ENCODE peak calls at places on chromosomes 5 and 9, in five cellular contexts. Y, H, O, L and F are unnamed samples.

GRCh38 chr9:130072515-130073235 is 19.0 kb downstream of the GPR107 start:
- DNase-seq in L (no peak), O (no peak), Y (no peak), H (no peak), F (no peak)

GRCh38 chr9:111852291-111852690 is 44.3 kb upstream of the UGCG start:
- DNase-seq in H (no peak), L (no peak), O (no peak), Y (no peak), F (no peak)

GRCh38 chr5:160165137-160166068 is 46.2 kb upstream of the PWWP2A start:
- DNase-seq in L (peak; percentile 95), H (peak; percentile 75), Y (peak; percentile 97), O (peak; percentile 94), F (peak; percentile 94)

GRCh38 chr9:134325096-134325812 is 1.0 kb upstream of the RXRA start:
- DNase-seq in H (peak; percentile 89), Y (peak; percentile 87), O (peak; percentile 62), L (peak; percentile 81), F (no peak)

GRCh38 chr5:122599000-122599399 is 175.9 kb upstream of the SNX2 start:
- DNase-seq in H (no peak), L (no peak), Y (no peak), O (no peak), F (no peak)

GRCh38 chr5:177432143-177432904 is 5.8 kb downstream of the GRK6 start:
- DNase-seq in O (no peak), H (peak; percentile 86), Y (no peak), L (peak; percentile 71), F (no peak)

GRCh38 chr9:126818482-126818881 is 13.6 kb downstream of the ZBTB43 start:
- DNase-seq in Y (no peak), L (no peak), O (no peak), H (no peak), F (no peak)

GRCh38 chr5:175252234-175252805 is 191.7 kb downstream of the DRD1 start:
- DNase-seq in O (no peak), L (no peak), Y (no peak), H (no peak), F (no peak)

GRCh38 chr5:133882801-133883200 is 85.6 kb downstream of the C5orf15 start:
- DNase-seq in O (no peak), Y (no peak), L (peak; percentile 7), H (no peak), F (no peak)

GRCh38 chr5:126888180-126888579 is 111.2 kb downstream of the LMNB1 start:
- DNase-seq in H (no peak), O (no peak), Y (no peak), L (no peak), F (no peak)

GRCh38 chr5:160287378-160288051 is 24.8 kb downstream of the CCNJL start:
- DNase-seq in O (peak; percentile 97), Y (no peak), L (no peak), H (peak; percentile 87), F (no peak)

GRCh38 chr9:94631599-94631998 is 7.7 kb downstream of the FBP1 start:
- DNase-seq in L (no peak), H (no peak), Y (no peak), O (no peak), F (no peak)

GRCh38 chr5:77893225-77893860 is 117.2 kb upstream of the TBCA start:
- DNase-seq in H (no peak), O (no peak), L (no peak), Y (no peak), F (peak; percentile 84)

GRCh38 chr5:122858451-122858850 is 13.0 kb downstream of the SNX24 start:
- DNase-seq in L (no peak), H (no peak), Y (no peak), O (no peak), F (no peak)

GRCh38 chr9:75803130-75803529 is 87.3 kb upstream of the PCSK5 start:
- DNase-seq in Y (no peak), H (no peak), O (peak; percentile 8), L (no peak), F (no peak)

GRCh38 chr5:65066385-65066784 is 297.7 kb downstream of the CWC27 start:
- DNase-seq in H (no peak), O (peak; percentile 37), L (no peak), Y (no peak), F (no peak)

GRCh38 chr5:65072836-65073620 is 304.3 kb downstream of the CWC27 start:
- DNase-seq in Y (no peak), H (peak; percentile 74), O (no peak), L (no peak), F (peak; percentile 56)

GRCh38 chr5:65068410-65068809 is 299.7 kb downstream of the CWC27 start:
- DNase-seq in O (no peak), L (no peak), Y (no peak), H (no peak), F (no peak)

GRCh38 chr5:65066787-65067506 is 298.2 kb downstream of the CWC27 start:
- DNase-seq in Y (no peak), O (no peak), H (no peak), L (no peak), F (no peak)

GRCh38 chr5:65070026-65070425 is 301.3 kb downstream of the CWC27 start:
- DNase-seq in O (no peak), H (no peak), Y (no peak), L (no peak), F (no peak)
- TF ChIP-seq CTCF in O (no peak), H (no peak), Y (no peak), L (no peak), F (no peak)

GRCh38 chr5:167393328-167393727 is 898.1 kb upstream of the WWC1 start:
- DNase-seq in L (no peak), Y (no peak), H (no peak), O (no peak), F (no peak)

GRCh38 chr5:167392252-167392651 is 899.2 kb upstream of the WWC1 start:
- DNase-seq in H (no peak), O (no peak), Y (no peak), L (no peak), F (no peak)

DNA sequence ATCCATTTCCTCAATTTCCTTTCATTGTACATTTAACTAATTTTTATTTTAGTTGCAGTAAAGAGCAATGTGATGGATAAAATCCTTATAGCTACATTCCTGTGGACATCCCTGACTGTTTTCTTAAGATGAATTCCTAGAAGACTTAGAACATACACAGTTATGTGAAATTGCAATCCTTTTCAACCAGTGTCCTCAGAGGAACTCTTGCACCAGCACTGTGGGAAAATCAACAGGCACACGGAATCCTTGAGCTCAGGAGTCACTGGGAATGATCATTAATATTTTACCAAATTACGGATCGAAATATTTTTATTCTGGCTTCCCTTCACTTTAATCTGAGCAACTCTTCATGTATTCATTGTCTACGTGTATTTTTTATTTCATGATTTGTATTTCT is 901.9 kb upstream of the WWC1 start:
- DNase-seq in Y (no peak), H (no peak), O (no peak), L (no peak), F (peak; percentile 42)
- H3K4me3 ChIP-seq in Y (no peak overlapping the region), H (no peak overlapping the region), O (no peak overlapping the region), L (no peak overlapping the region), F (no peak overlapping the region)

GRCh38 chr9:98538203-98538602 is 170.5 kb downstream of the GABBR2 start:
- DNase-seq in H (no peak), Y (no peak), O (peak; percentile 43), L (no peak), F (no peak)
- TF ChIP-seq CTCF in H (no peak), Y (no peak), O (peak; percentile 11), L (no peak), F (no peak)

GRCh38 chr5:180803181-180804128 is 849 bp upstream of the MGAT1 start:
- DNase-seq in H (peak; percentile 98), L (peak; percentile 82), Y (no peak), O (peak; percentile 77), F (no peak)

GRCh38 chr5:180802325-180803180 is at the start of gene MGAT1:
- DNase-seq in L (peak; percentile 96), O (peak; percentile 89), H (peak; percentile 97), Y (peak; percentile 95), F (no peak)

GRCh38 chr5:180799902-180800801 is 2.5 kb downstream of the MGAT1 start:
- DNase-seq in Y (no peak), O (no peak), H (no peak), L (no peak), F (no peak)

GRCh38 chr5:180804129-180804601 is 1.6 kb upstream of the MGAT1 start:
- DNase-seq in O (no peak), H (peak; percentile 89), Y (no peak), L (peak; percentile 59), F (no peak)

DNA sequence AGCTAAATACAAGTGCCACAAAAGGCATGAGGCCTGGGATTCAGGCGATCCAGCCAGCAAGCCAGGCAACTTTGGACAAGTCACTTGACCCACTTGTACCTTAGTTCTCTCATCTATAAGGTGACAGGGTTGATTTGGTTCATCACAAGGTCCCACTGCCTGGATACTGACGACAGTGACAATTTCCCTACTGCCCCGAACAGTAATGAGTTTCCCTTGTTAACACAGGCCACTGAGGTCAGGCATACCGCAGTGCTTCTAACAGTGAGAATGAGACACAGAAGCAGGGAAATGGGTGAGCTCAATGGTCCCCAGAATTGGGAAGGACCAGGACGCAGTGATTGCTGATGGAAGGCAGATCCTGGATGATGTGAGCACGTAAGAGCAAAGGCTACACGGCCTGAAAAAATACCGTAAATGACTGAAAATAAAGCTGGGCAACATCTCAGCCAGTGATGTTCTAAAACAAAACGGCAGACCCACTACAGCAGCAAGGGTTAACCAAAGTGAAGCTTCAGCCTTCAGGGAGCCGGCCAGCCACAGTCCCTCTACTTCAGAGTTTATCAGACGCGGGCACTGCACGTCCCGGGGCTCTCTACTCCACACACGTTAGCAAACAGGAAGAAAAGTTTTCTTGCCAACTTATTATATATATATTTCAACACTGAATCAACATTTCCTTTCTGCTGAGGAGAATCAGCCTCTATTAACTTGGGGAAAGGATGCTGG is 846 bp downstream of the MGAT1 start:
- DNase-seq in H (peak; percentile 85), Y (no peak), O (no peak), L (peak; percentile 52), F (no peak)
- H3K4me3 ChIP-seq in H (peak overlapping the region; percentile 98), Y (peak overlapping the region; percentile 97), O (peak overlapping the region; percentile 84), L (peak overlapping the region; percentile 89), F (peak overlapping the region; percentile 97)

GRCh38 chr5:95417971-95418370 is 26.8 kb downstream of the FAM81B start:
- DNase-seq in L (no peak), O (no peak), Y (no peak), H (no peak), F (no peak)

GRCh38 chr5:95410269-95410668 is 19.1 kb downstream of the FAM81B start:
- DNase-seq in H (no peak), O (no peak), Y (no peak), L (no peak), F (no peak)

GRCh38 chr5:95411476-95411875 is 20.3 kb downstream of the FAM81B start:
- DNase-seq in Y (no peak), H (no peak), L (no peak), O (no peak), F (no peak)

DNA sequence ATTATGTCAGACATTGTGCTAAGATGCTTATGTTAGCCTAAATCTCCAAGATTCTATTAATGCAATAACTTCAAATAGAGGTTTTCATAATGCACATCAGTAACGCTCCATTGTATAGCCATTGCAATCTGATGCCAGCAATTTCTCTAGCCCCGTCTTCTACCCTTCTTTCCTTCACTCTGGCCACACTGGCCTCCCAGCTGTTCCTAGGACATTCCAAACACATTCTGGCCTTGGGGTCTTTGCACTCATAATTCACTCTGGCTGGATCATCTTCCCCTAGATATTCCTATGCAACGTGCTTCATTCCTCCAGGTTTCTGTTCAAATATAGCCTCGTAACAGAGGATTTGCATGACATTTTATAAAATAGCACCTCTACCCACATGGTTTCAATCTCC is 23.3 kb downstream of the FAM81B start:
- DNase-seq in H (no peak), L (no peak), Y (no peak), O (no peak), F (no peak)
- TF ChIP-seq CTCF in H (no peak), L (no peak), Y (no peak), O (no peak), F (no peak)